ENCODE peak calls at places on chromosomes 4 and X, in six cellular contexts. C is GM23248, Y is endothelial cell of umbilical vein, J is mammary epithelial cell, O is cardiac muscle cell, U is breast epithelium. Z is an unnamed sample.

GRCh38 chr4:70559216-70559830 is 32.7 kb upstream of the AMBN start:
- DNase-seq in C (peak; percentile 60), Y (peak; percentile 47), U (no peak), O (peak; percentile 59), J (peak; percentile 34), Z (peak; percentile 54)

GRCh38 chrX:150899191-150899757 is 806 bp upstream of the CD99L2 start:
- DNase-seq in Y (peak; percentile 22), J (peak; percentile 14), C (peak; percentile 63), O (peak; percentile 18), U (peak; percentile 17), Z (peak; percentile 51)

GRCh38 chr4:48215977-48216376 is 53.7 kb downstream of the TEC start:
- DNase-seq in J (no peak), U (no peak), C (no peak), O (no peak), Y (no peak), Z (no peak)

GRCh38 chr4:85953651-85954018 is 406.2 kb downstream of the MAPK10 start:
- DNase-seq in Y (peak; percentile 63), J (peak; percentile 80), O (no peak), C (peak; percentile 88), U (no peak), Z (no peak)

GRCh38 chr4:173365359-173365996 is 5.3 kb upstream of the SAP30 start:
- DNase-seq in C (no peak), Y (no peak), O (no peak), J (no peak), U (no peak), Z (no peak)

GRCh38 chr4:107283587-107284559 is 247.8 kb upstream of the DKK2 start:
- DNase-seq in U (no peak), J (peak; percentile 88), O (no peak), Y (peak; percentile 47), C (peak; percentile 97), Z (no peak)

GRCh38 chrX:31223817-31224216 is 152.0 kb upstream of the FTHL17 start:
- DNase-seq in O (no peak), C (peak; percentile 80), U (no peak), Y (peak; percentile 36), J (peak; percentile 83), Z (no peak)

GRCh38 chr4:118955515-118955914 is 66.9 kb downstream of the SYNPO2 start:
- DNase-seq in J (no peak), C (peak; percentile 86), O (no peak), Y (no peak), U (no peak), Z (no peak)

GRCh38 chr4:76316131-76316530 is 9.6 kb downstream of the STBD1 start:
- DNase-seq in U (no peak), Y (no peak), C (no peak), J (no peak), O (no peak), Z (no peak)

GRCh38 chr4:83010111-83010521 is 507 bp downstream of the LIN54 start:
- DNase-seq in Y (peak; percentile 56), O (peak; percentile 33), J (peak; percentile 33), U (no peak), C (peak; percentile 77), Z (no peak)

GRCh38 chrX:134685662-134686061 is 27.4 kb upstream of the PLAC1 start:
- DNase-seq in O (no peak), Y (no peak), J (no peak), U (no peak), C (peak; percentile 24), Z (no peak)

GRCh38 chr4:142354794-142355416 is 491.2 kb downstream of the INPP4B start:
- DNase-seq in J (no peak), O (peak; percentile 42), Y (no peak), C (no peak), U (no peak), Z (no peak)

GRCh38 chrX:131985526-131986049 is 37.5 kb upstream of the STK26 start:
- DNase-seq in J (peak; percentile 11), C (no peak), U (no peak), O (peak; percentile 7), Y (no peak), Z (no peak)

GRCh38 chr4:81724925-81725329 is 253.2 kb upstream of the RASGEF1B start:
- DNase-seq in C (peak; percentile 2), U (no peak), Y (no peak), J (peak; percentile 57), O (no peak), Z (no peak)

GRCh38 chr4:15682340-15682725 is 706 bp downstream of the FAM200B start:
- DNase-seq in U (no peak), C (peak; percentile 45), J (peak; percentile 28), O (no peak), Y (peak; percentile 63), Z (no peak)

GRCh38 chr4:165325732-165326512 is 1.5 kb upstream of the MSMO1 start:
- DNase-seq in Y (peak; percentile 74), C (peak; percentile 72), J (peak; percentile 88), U (no peak), O (no peak), Z (no peak)

GRCh38 chrX:105461013-105461412 is 240.5 kb upstream of the TEX13A start:
- DNase-seq in U (no peak), J (peak; percentile 81), C (no peak), Y (no peak), O (no peak), Z (no peak)

GRCh38 chr4:149534779-149535178 is 280.9 kb downstream of the IQCM start:
- DNase-seq in C (no peak), J (no peak), Y (no peak), O (no peak), U (no peak), Z (no peak)

GRCh38 chr4:14539246-14539645 is 463.0 kb upstream of the CPEB2 start:
- DNase-seq in Y (no peak), C (no peak), O (no peak), U (no peak), J (peak; percentile 23), Z (no peak)

GRCh38 chr4:139042981-139043460 is 27.4 kb downstream of the NOCT start:
- DNase-seq in O (no peak), U (no peak), J (no peak), Y (peak; percentile 91), C (no peak), Z (no peak)

GRCh38 chrX:40154853-40155616 is 57.3 kb upstream of the BCOR start:
- DNase-seq in J (no peak), U (no peak), C (peak; percentile 63), Y (peak; percentile 63), O (peak; percentile 95), Z (peak; percentile 78)

GRCh38 chrX:149504226-149504914 is 736 bp downstream of the IDS start:
- DNase-seq in U (no peak), O (no peak), J (no peak), Y (no peak), C (peak; percentile 59), Z (peak; percentile 20)

GRCh38 chr4:94038195-94038594 is 169.5 kb upstream of the SMARCAD1 start:
- DNase-seq in U (no peak), O (peak; percentile 2), J (no peak), C (no peak), Y (no peak), Z (no peak)

GRCh38 chrX:21255207-21255606 is 119.0 kb upstream of the CNKSR2 start:
- DNase-seq in O (no peak), U (no peak), Y (no peak), C (no peak), J (no peak), Z (no peak)

GRCh38 chr4:153160856-153161598 is 43.2 kb upstream of the TRIM2 start:
- DNase-seq in J (no peak), O (no peak), C (no peak), U (no peak), Y (no peak), Z (peak; percentile 31)

DNA sequence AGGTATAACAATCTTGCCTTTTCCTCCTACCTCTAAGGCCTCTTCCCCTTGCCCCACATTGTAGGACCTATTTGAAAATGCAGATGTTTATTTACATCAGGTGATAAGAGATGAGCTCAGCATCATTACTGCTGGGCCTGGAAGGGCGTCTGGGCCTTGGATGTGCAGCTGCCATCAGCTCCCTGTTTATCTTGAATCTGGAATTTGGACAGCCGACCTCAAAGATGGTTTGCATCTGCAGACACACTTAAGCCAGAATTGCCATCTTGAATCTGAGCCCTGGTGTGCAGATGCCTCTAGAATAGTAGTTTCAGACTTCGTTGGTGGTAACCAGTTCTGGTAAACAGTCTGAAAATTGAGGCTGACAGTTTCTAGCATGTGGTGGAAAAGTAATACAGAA is 59.0 kb downstream of the FAM193A start:
- DNase-seq in O (no peak), Y (no peak), J (no peak), C (no peak), U (no peak), Z (no peak)
- H3K4me1 ChIP-seq in O (peaks cover 41% of the 10 kb centered on the region), Y (peaks cover 11% of the 10 kb centered on the region), J (no peaks in the 10 kb centered on the region), C (peaks cover 8% of the 10 kb centered on the region), U (no peaks in the 10 kb centered on the region), Z (peaks cover 18% of the 10 kb centered on the region)

DNA sequence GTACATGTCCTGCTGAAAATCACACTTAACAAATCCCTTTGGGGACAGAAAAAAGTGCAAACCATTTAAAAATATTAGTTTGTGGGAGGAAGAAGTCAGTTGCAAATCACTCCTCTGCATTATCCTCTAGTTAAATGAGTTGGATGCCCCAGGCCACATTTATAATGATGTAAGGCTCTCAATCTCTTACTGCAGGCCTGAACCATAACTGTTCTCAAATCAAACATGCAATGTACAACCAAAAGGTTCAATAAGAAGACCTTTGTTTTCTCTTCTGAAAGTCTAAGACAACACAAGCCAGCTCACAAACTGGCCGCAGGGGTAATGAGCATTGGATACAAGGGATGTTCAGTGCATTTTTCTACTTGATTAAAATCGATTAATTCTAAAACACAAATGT is 39.7 kb downstream of the IGFBP7 start:
- DNase-seq in C (no peak), O (no peak), U (no peak), J (peak; percentile 78), Y (no peak), Z (no peak)
- H3K4me1 ChIP-seq in C (peaks cover 28% of the 10 kb centered on the region), O (peaks cover 12% of the 10 kb centered on the region), U (no peaks in the 10 kb centered on the region), J (peaks cover 39% of the 10 kb centered on the region), Y (peaks cover 8% of the 10 kb centered on the region), Z (no peaks in the 10 kb centered on the region)

GRCh38 chr4:3437998-3438846 is 3.5 kb upstream of the HGFAC start:
- DNase-seq in O (no peak), J (no peak), U (no peak), C (no peak), Y (no peak), Z (no peak)

GRCh38 chr4:3440011-3440410 is 1.8 kb upstream of the HGFAC start:
- DNase-seq in O (no peak), C (no peak), U (no peak), Y (no peak), J (no peak), Z (no peak)

GRCh38 chr4:3438847-3439180 is 3.0 kb upstream of the HGFAC start:
- DNase-seq in O (no peak), J (no peak), U (no peak), Y (no peak), C (no peak), Z (no peak)

GRCh38 chr4:3440979-3441500 is 728 bp upstream of the HGFAC start:
- DNase-seq in J (peak; percentile 17), O (no peak), U (no peak), Y (no peak), C (peak; percentile 82), Z (no peak)

DNA sequence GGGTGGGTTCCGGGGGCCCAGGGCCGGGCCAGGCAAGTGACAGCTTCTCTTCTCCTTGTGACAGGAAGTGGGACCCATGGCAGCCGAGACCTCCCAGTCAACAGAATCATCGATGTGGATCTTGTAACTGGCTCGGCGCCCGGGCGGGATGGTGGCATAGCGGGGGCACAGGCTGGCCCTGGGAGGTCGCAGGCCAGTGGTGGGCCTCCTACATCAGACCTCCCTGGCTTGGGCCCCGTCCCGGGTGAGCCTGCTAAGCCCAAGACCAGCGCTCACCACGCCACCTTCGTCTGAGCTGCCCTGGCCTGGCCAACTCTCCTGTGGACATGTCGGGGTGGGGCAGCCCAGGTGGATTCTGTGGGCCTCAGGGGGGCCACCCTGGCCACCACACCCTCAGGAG is 2.4 kb upstream of the HGFAC start:
- DNase-seq in J (no peak), O (no peak), U (no peak), C (no peak), Y (no peak), Z (no peak)
- H3K4me1 ChIP-seq in J (peaks cover 21% of the 10 kb centered on the region), O (no peaks in the 10 kb centered on the region), U (peaks cover 2% of the 10 kb centered on the region), C (peaks cover 11% of the 10 kb centered on the region), Y (peaks cover 7% of the 10 kb centered on the region), Z (no peaks in the 10 kb centered on the region)

GRCh38 chr4:123356914-123357313 is 39.7 kb upstream of the SPRY1 start:
- DNase-seq in C (no peak), O (no peak), U (no peak), Y (no peak), J (no peak), Z (no peak)
- H3K4me1 ChIP-seq in C (peaks cover 18% of the 10 kb centered on the region), O (no peaks in the 10 kb centered on the region), U (no peaks in the 10 kb centered on the region), Y (peaks cover 30% of the 10 kb centered on the region), J (peaks cover 25% of the 10 kb centered on the region), Z (no peaks in the 10 kb centered on the region)